ENCODE peak calls at places on chromosomes 3 and 15, in four cellular contexts. One of them, this sample, is unnamed.
A peak's percentile ranks its signal among the peaks of the same experiment; 100 is the strongest.

GRCh38 chr3:33277193-33277882 is at the start of gene FBXL2:
- DNase-seq in neural progenitor cell: peak; percentile 96
- DNase-seq in mammary epithelial cell: peak; percentile 68
- DNase-seq in GM23248: peak; percentile 69
- DNase-seq in this sample: peak; percentile 46

GRCh38 chr3:60161334-60161733 is 1089.9 kb downstream of the FHIT start:
- DNase-seq in neural progenitor cell: no peak
- DNase-seq in GM23248: no peak
- DNase-seq in mammary epithelial cell: no peak
- DNase-seq in this sample: no peak

GRCh38 chr3:188584958-188585689 is 431.2 kb downstream of the LPP start:
- DNase-seq in GM23248: peak; percentile 35
- DNase-seq in neural progenitor cell: peak; percentile 38
- DNase-seq in mammary epithelial cell: peak; percentile 78
- DNase-seq in this sample: no peak

GRCh38 chr3:97952280-97952679 is 20.0 kb downstream of the RIOX2 start:
- DNase-seq in mammary epithelial cell: no peak
- DNase-seq in GM23248: peak; percentile 83
- DNase-seq in neural progenitor cell: no peak
- DNase-seq in this sample: no peak

GRCh38 chr3:195153121-195153520 is 117.8 kb downstream of the XXYLT1 start:
- DNase-seq in neural progenitor cell: peak; percentile 71
- DNase-seq in mammary epithelial cell: no peak
- DNase-seq in GM23248: no peak
- DNase-seq in this sample: no peak

GRCh38 chr3:101379695-101380376 is 59.5 kb upstream of the IMPG2 start:
- DNase-seq in neural progenitor cell: no peak
- DNase-seq in mammary epithelial cell: no peak
- DNase-seq in GM23248: no peak
- DNase-seq in this sample: no peak

GRCh38 chr3:28103871-28104270 is 137.5 kb upstream of the CMC1 start:
- DNase-seq in GM23248: no peak
- DNase-seq in mammary epithelial cell: no peak
- DNase-seq in neural progenitor cell: no peak
- DNase-seq in this sample: no peak

GRCh38 chr3:123153821-123154323 is 47.9 kb upstream of the SEC22A start:
- DNase-seq in neural progenitor cell: no peak
- DNase-seq in GM23248: no peak
- DNase-seq in mammary epithelial cell: no peak
- DNase-seq in this sample: no peak

GRCh38 chr3:33372218-33373081 is 67.8 kb downstream of the UBP1 start:
- DNase-seq in neural progenitor cell: peak; percentile 72
- DNase-seq in mammary epithelial cell: peak; percentile 78
- DNase-seq in GM23248: peak; percentile 74
- DNase-seq in this sample: peak; percentile 74

GRCh38 chr15:91424001-91424400 is 323.9 kb downstream of the SV2B start:
- DNase-seq in neural progenitor cell: no peak
- DNase-seq in mammary epithelial cell: no peak
- DNase-seq in GM23248: no peak
- DNase-seq in this sample: no peak

GRCh38 chr3:62161306-62161705 is 212.0 kb downstream of the FEZF2 start:
- DNase-seq in neural progenitor cell: no peak
- DNase-seq in mammary epithelial cell: peak; percentile 4
- DNase-seq in GM23248: peak; percentile 73
- DNase-seq in this sample: peak; percentile 59
- H3K9ac ChIP-seq in neural progenitor cell: no peak overlapping the region
- H3K9ac ChIP-seq in mammary epithelial cell: no peak overlapping the region
- H3K9ac ChIP-seq in GM23248: no peak overlapping the region
- H3K9ac ChIP-seq in this sample: no peak overlapping the region

GRCh38 chr15:80403712-80404056 is 498 bp upstream of the ARNT2 start:
- DNase-seq in neural progenitor cell: peak; percentile 74
- DNase-seq in mammary epithelial cell: no peak
- DNase-seq in GM23248: no peak
- DNase-seq in this sample: no peak
- TF ChIP-seq EZH2 in neural progenitor cell: no peak
- TF ChIP-seq EZH2 in mammary epithelial cell: peak; percentile 14
- TF ChIP-seq EZH2 in GM23248: no peak
- TF ChIP-seq EZH2 in this sample: peak; percentile 38

GRCh38 chr15:44536298-44536961 is 517 bp upstream of the EIF3J start:
- DNase-seq in GM23248: peak; percentile 94
- DNase-seq in mammary epithelial cell: peak; percentile 87
- DNase-seq in neural progenitor cell: peak; percentile 95
- DNase-seq in this sample: peak; percentile 76

GRCh38 chr15:44532689-44533088 is 4.3 kb upstream of the EIF3J start:
- DNase-seq in mammary epithelial cell: no peak
- DNase-seq in GM23248: no peak
- DNase-seq in neural progenitor cell: no peak
- DNase-seq in this sample: no peak

GRCh38 chr15:44535509-44536297 is 1.2 kb upstream of the EIF3J start:
- DNase-seq in GM23248: no peak
- DNase-seq in mammary epithelial cell: no peak
- DNase-seq in neural progenitor cell: peak; percentile 52
- DNase-seq in this sample: no peak

GRCh38 chr15:44536962-44537727 is at the start of gene EIF3J:
- DNase-seq in mammary epithelial cell: peak; percentile 96
- DNase-seq in neural progenitor cell: peak; percentile 97
- DNase-seq in GM23248: peak; percentile 100
- DNase-seq in this sample: peak; percentile 91

DNA sequence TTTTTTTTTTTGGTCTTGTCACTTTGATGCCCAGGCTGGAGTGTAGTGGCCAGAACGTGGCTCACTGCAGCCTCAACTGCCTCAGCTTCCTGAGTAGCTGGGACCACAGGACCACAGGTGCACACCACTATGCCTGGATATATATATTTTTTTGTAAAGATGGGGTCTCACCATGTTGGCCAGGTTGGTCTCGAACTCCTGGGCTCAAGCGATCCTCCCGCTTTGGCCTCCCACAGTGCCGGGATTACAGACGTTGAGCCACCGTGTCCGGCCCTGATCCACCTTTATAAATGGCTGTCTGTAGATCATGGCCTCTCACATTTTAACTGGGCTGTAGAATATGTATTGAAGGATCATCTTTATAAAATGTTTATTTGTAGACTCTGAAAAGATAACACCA is 1.9 kb upstream of the EIF3J start:
- DNase-seq in GM23248: no peak
- DNase-seq in neural progenitor cell: no peak
- DNase-seq in mammary epithelial cell: no peak
- DNase-seq in this sample: no peak
- H3K4me3 ChIP-seq in GM23248: peak overlapping the region; percentile 93
- H3K4me3 ChIP-seq in neural progenitor cell: no peak overlapping the region
- H3K4me3 ChIP-seq in mammary epithelial cell: no peak overlapping the region
- H3K4me3 ChIP-seq in this sample: no peak overlapping the region

DNA sequence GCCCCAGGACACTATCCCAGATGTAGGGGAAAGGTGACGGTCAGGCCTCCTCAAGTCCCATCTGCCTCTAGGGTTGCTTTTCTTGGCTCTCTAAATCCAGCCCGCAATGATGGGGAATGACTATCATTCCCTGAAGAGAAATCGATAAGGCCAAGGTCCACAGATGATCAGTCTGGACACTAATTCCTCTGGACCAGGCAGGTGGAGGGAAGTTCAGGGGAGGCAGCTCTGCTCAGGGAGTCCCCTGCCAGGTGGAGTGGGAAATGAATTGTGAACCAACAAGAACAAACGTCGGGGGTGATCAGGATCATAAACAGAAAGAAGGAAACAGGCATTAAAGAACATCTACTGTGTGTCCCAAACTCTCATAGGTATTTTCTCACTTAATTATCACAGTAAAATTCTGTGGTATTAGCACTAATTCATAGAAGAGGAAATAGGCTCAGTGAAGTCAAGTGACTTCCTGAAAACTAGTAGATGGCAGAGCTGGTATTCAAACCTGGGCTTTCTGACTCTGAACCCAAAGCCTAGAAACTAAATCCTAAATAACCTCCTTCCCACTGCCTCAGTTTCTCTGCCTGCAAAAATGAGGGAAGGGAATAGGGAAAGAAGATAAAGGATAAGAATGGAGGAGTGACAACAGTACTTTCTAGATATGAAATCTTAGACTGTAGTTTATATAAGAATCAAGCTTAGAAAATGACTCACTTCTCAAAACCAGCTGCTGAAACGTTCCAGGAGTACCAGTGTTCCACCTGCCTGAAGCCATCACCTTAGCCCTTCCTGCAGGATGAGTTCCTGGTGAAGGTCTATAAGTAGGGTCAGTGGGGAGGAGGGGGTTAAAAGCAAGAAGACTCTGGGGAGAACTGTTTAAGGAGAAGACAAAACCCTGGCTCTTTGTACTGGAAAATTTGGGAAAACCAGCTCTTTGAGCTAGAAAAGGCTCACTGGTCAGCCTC is 7.5 kb downstream of the BMF start:
- DNase-seq in neural progenitor cell: no peak
- DNase-seq in GM23248: no peak
- DNase-seq in mammary epithelial cell: no peak
- DNase-seq in this sample: no peak
- H3K9ac ChIP-seq in neural progenitor cell: no peak overlapping the region
- H3K9ac ChIP-seq in GM23248: no peak overlapping the region
- H3K9ac ChIP-seq in mammary epithelial cell: no peak overlapping the region
- H3K9ac ChIP-seq in this sample: no peak overlapping the region

DNA sequence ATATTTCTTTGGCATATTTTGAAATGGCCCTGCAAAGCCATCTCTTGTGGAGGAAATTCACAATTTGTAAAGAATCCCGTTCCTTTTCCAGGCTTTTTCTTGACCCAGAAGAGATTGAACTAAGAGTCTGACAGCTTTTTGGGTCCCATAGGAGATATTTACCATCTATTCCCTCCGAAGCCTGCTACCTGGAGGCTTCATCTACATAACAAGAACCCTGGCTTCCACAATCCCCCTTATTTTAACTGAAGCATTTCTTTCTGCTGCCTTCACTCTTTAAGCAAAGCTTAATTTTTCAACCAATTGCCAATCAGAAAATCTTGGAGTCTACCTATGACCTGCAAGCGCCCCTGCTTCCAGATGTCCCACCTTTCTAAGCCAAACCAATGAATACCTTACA is 248.1 kb upstream of the GADL1 start:
- DNase-seq in neural progenitor cell: no peak
- DNase-seq in mammary epithelial cell: no peak
- DNase-seq in GM23248: no peak
- DNase-seq in this sample: no peak
- TF ChIP-seq EZH2 in neural progenitor cell: no peak
- TF ChIP-seq EZH2 in mammary epithelial cell: no peak
- TF ChIP-seq EZH2 in GM23248: no peak
- TF ChIP-seq EZH2 in this sample: no peak

DNA sequence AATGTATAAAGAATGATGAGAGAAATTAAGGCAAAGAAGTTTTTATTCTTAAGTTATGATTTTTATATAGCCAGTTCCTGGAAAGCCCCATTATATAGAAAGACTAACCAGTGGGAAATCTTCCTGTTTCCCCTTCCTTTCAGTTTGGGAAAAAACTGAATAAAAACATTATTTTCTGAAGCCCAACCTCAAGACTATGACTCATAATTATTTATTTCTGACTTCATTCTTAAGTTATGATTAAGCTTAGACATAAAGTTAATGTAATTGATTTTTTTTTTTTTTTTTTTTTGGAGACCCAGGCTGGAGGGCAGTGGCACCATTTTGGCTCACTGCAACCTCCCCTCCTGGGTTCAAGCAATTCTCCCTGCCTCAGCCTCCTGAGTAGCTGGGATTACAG is 55.8 kb downstream of the TRPC1 start:
- DNase-seq in neural progenitor cell: no peak
- DNase-seq in mammary epithelial cell: no peak
- DNase-seq in GM23248: peak; percentile 45
- DNase-seq in this sample: peak; percentile 14
- H3K4me3 ChIP-seq in neural progenitor cell: no peak overlapping the region
- H3K4me3 ChIP-seq in mammary epithelial cell: no peak overlapping the region
- H3K4me3 ChIP-seq in GM23248: no peak overlapping the region
- H3K4me3 ChIP-seq in this sample: no peak overlapping the region

This sample was measured in astrocyte.